ENCODE peak calls at places on chromosomes 12 and 14, in four cellular contexts. One of them, this sample, is unnamed.

GRCh38 chr12:103470664-103471063 is 25.1 kb downstream of the C12orf42 start:
- DNase-seq in K562: no peak
- DNase-seq in GM12878: no peak
- DNase-seq in H1: no peak
- DNase-seq in this sample: no peak

GRCh38 chr14:93114068-93114710 is 1.5 kb downstream of the ITPK1 start:
- DNase-seq in K562: no peak
- DNase-seq in GM12878: no peak
- DNase-seq in H1: no peak
- DNase-seq in this sample: no peak

GRCh38 chr12:85877459-85877858 is 3.4 kb downstream of the NTS start:
- DNase-seq in H1: no peak
- DNase-seq in GM12878: no peak
- DNase-seq in K562: no peak
- DNase-seq in this sample: no peak

GRCh38 chr12:42924482-42924881 is 334.9 kb upstream of the PRICKLE1 start:
- DNase-seq in GM12878: no peak
- DNase-seq in K562: no peak
- DNase-seq in H1: no peak
- DNase-seq in this sample: no peak

GRCh38 chr12:20547788-20548575 is 147.2 kb upstream of the SLCO1C1 start:
- DNase-seq in K562: no peak
- DNase-seq in GM12878: no peak
- DNase-seq in H1: no peak
- DNase-seq in this sample: no peak

GRCh38 chr14:90513151-90514014 is 116.6 kb downstream of the CALM1 start:
- DNase-seq in H1: no peak
- DNase-seq in GM12878: no peak
- DNase-seq in K562: no peak
- DNase-seq in this sample: no peak

GRCh38 chr14:61562321-61563161 is 132.8 kb upstream of the HIF1A start:
- DNase-seq in K562: peak; percentile 56
- DNase-seq in GM12878: no peak
- DNase-seq in H1: no peak
- DNase-seq in this sample: peak; percentile 96

GRCh38 chr14:51908086-51908485 is 47.7 kb downstream of the GNG2 start:
- DNase-seq in GM12878: no peak
- DNase-seq in K562: no peak
- DNase-seq in H1: no peak
- DNase-seq in this sample: no peak

GRCh38 chr14:22225526-22226133 is 363.4 kb downstream of the DAD1 start:
- DNase-seq in H1: no peak
- DNase-seq in K562: no peak
- DNase-seq in GM12878: no peak
- DNase-seq in this sample: no peak

GRCh38 chr14:62031504-62031903 is 269.3 kb downstream of the SNAPC1 start:
- DNase-seq in GM12878: no peak
- DNase-seq in H1: no peak
- DNase-seq in K562: no peak
- DNase-seq in this sample: no peak

GRCh38 chr14:100025111-100025510 is 40.1 kb upstream of the EVL start:
- DNase-seq in K562: peak; percentile 52
- DNase-seq in GM12878: no peak
- DNase-seq in H1: peak; percentile 29
- DNase-seq in this sample: peak; percentile 35
- TF ChIP-seq EGR1 in K562: no peak
- TF ChIP-seq EGR1 in GM12878: no peak
- TF ChIP-seq EGR1 in H1: no peak
- TF ChIP-seq EGR1 in this sample: no peak

DNA sequence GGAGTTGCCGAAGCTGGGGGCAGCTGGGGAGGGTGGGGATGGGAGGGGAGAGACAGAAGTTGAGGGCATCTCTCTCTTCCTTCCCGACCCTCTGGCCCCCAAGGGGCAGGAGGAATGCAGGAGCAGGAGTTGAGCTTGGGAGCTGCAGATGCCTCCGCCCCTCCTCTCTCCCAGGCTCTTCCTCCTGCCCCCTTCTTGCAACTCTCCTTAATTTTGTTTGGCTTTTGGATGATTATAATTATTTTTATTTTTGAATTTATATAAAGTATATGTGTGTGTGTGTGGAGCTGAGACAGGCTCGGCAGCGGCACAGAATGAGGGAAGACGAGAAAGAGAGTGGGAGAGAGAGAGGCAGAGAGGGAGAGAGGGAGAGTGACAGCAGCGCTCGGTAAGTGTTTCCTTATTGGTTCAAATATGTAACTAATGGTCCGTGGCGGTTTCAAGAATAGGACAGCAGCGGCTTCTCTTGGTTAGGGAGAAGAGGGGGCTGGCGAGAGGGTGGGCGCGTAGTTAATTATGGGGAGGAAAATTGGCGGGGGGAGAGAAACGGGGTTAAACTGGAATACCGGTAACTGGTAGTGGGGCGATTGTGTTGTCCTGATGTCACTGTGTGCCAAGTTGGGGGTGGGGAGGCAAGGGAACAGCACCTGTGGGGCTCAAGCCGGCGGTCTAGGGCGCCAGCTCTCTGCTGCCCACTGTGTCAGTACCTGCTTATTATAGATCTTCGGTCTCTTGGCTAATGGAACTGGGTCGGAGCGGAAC is 8.4 kb downstream of the HOXC8 start:
- DNase-seq in H1: no peak
- DNase-seq in K562: peak; percentile 35
- DNase-seq in GM12878: no peak
- DNase-seq in this sample: no peak
- TF ChIP-seq EGR1 in H1: no peak
- TF ChIP-seq EGR1 in K562: no peak
- TF ChIP-seq EGR1 in GM12878: no peak
- TF ChIP-seq EGR1 in this sample: no peak

DNA sequence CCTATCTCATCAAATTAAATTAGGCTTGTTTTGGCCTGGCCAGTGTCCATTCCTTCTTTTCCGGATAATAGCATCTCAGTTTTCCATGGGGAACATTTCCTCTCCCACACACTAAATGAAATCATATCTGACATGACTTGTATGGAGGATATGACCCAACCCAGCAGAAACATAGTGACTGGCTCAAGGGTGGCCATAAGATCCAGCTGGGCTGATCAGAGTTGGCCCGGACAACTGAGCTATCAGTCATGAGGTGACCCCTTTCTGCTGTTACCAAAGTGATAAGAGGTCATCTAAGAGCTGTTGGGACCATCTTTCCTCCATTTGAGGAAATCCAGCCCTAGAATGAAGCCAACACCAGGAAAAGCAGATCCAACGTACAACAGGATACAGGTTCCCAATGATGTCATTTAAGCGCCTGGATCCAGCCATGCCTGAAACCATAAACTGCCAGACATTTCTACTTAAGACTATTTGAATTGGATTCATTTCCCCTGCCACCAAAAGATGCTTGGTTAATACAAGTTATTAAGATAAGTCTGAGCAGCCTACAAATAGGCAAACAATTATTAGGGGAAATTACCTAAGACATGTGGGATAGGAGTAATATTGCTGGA is 20.7 kb upstream of the NCOR2 start:
- DNase-seq in H1: no peak
- DNase-seq in GM12878: no peak
- DNase-seq in K562: no peak
- DNase-seq in this sample: no peak
- TF ChIP-seq EGR1 in H1: no peak
- TF ChIP-seq EGR1 in GM12878: no peak
- TF ChIP-seq EGR1 in K562: no peak
- TF ChIP-seq EGR1 in this sample: no peak

GRCh38 chr12:118055144-118055557 is 5.8 kb downstream of the WSB2 start:
- DNase-seq in GM12878: no peak
- DNase-seq in H1: no peak
- DNase-seq in K562: peak; percentile 52
- DNase-seq in this sample: no peak
- TF ChIP-seq EGR1 in GM12878: no peak
- TF ChIP-seq EGR1 in H1: peak; percentile 45
- TF ChIP-seq EGR1 in K562: no peak
- TF ChIP-seq EGR1 in this sample: no peak

DNA sequence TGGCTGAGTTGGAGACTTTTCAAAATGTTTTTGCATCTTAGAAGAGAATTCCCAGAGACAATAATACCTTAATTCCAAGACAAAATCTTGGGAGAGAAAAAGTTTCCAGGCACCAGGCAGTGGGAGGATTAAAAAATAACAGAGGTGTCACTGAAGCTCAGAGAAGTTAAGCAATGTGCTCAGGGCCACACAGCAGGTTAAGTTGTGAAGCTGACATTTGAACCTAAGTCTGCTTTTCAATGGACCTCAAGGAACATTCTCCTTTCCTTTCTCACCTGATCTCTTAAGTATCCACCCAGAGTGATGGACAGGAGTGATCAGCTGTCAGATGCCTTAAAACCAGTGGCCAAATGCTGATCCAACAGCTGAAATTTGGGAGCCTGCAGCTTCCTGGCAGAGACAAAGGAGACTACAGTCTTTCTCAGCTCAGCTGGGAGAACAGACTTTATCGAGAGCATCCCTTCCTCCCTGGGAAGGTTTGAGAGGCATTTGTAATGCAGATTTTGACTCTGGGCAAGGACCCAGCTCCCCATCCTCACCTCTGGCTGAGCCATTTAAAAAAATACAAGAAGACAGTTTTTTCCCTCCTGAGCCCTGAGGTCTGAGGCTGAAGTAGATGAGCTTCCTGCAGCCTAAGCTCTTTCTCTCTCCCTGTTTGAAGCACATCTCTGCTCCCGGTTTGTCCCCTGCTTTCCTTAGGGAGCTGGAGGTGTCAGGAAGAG is 174.9 kb upstream of the RPH3A start:
- DNase-seq in H1: peak; percentile 41
- DNase-seq in GM12878: no peak
- DNase-seq in K562: no peak
- DNase-seq in this sample: no peak
- TF ChIP-seq EGR1 in H1: no peak
- TF ChIP-seq EGR1 in GM12878: no peak
- TF ChIP-seq EGR1 in K562: no peak
- TF ChIP-seq EGR1 in this sample: no peak

GRCh38 chr12:53143355-53143754 is 37.2 kb upstream of the ZNF740 start:
- DNase-seq in K562: no peak
- DNase-seq in GM12878: no peak
- DNase-seq in H1: no peak
- DNase-seq in this sample: no peak
- TF ChIP-seq EGR1 in K562: peak; percentile 20
- TF ChIP-seq EGR1 in GM12878: no peak
- TF ChIP-seq EGR1 in H1: no peak
- TF ChIP-seq EGR1 in this sample: no peak

GRCh38 chr12:11580125-11580751 is 69.2 kb upstream of the ETV6 start:
- DNase-seq in K562: no peak
- DNase-seq in H1: no peak
- DNase-seq in GM12878: peak; percentile 71
- DNase-seq in this sample: no peak
- TF ChIP-seq EGR1 in K562: no peak
- TF ChIP-seq EGR1 in H1: no peak
- TF ChIP-seq EGR1 in GM12878: peak; percentile 27
- TF ChIP-seq EGR1 in this sample: no peak

GRCh38 chr14:34592623-34593022 is 37.3 kb downstream of the SNX6 start:
- DNase-seq in GM12878: no peak
- DNase-seq in H1: no peak
- DNase-seq in K562: no peak
- DNase-seq in this sample: no peak
- TF ChIP-seq EGR1 in GM12878: no peak
- TF ChIP-seq EGR1 in H1: no peak
- TF ChIP-seq EGR1 in K562: no peak
- TF ChIP-seq EGR1 in this sample: no peak

This sample was measured in HCT116.